ENCODE peak calls at places on chromosome X, in ten cellular contexts. S is NCI-H2081; E is HuH-7.5; A is fibroblast of pulmonary artery; Z is GM23248; F is dorsolateral prefrontal cortex; U is endodermal cell; T is activated naive CD4-positive, alpha-beta T cell treated with anti-CD3 and anti-CD28 coated beads, Interleukin-2, amount 10 ng/mL, durations not matched to agents 7 days and 5 days; H is LoVo; W is midbrain. M is an unnamed sample.
A peak's percentile ranks its signal among the peaks of the same experiment; 100 is the strongest.

GRCh38 chrX:118631586-118631985 is 95.8 kb upstream of the IL13RA1 start:
- DNase-seq in A (no peak), E (no peak), F (no peak), W (no peak), U (no peak), T (no peak), S (no peak), H (no peak), Z (no peak), M (no peak)

GRCh38 chrX:14032383-14032782 is 2.7 kb upstream of the GEMIN8 start:
- DNase-seq in F (no peak), A (peak; percentile 69), U (peak; percentile 73), T (peak; percentile 62), S (peak; percentile 56), H (peak; percentile 37), E (no peak), W (peak; percentile 77), Z (peak; percentile 55), M (no peak)

GRCh38 chrX:119455264-119455663 is 13.0 kb upstream of the SLC25A5 start:
- DNase-seq in A (peak; percentile 16), U (no peak), H (peak; percentile 34), E (no peak), W (no peak), T (no peak), F (no peak), Z (peak; percentile 55), S (no peak), M (no peak)

GRCh38 chrX:31213941-31214340 is 142.1 kb upstream of the FTHL17 start:
- DNase-seq in Z (peak; percentile 40), E (no peak), U (peak; percentile 57), F (no peak), S (peak; percentile 67), H (no peak), W (peak; percentile 23), T (no peak), A (peak; percentile 34), M (no peak)

GRCh38 chrX:69618803-69619202 is 2.9 kb downstream of the EDA start:
- DNase-seq in E (no peak), W (peak; percentile 11), T (peak; percentile 39), H (peak; percentile 7), A (peak; percentile 55), S (no peak), U (no peak), F (no peak), Z (peak; percentile 27), M (no peak)

GRCh38 chrX:77899081-77899828 is at the start of gene COX7B:
- DNase-seq in T (peak; percentile 73), W (peak; percentile 94), H (peak; percentile 88), A (peak; percentile 98), S (peak; percentile 97), Z (peak; percentile 94), U (peak; percentile 81), E (peak; percentile 52), F (peak; percentile 26), M (peak; percentile 7)

GRCh38 chrX:22399793-22400192 is 127.1 kb downstream of the CBLL2 start:
- DNase-seq in Z (peak; percentile 32), F (no peak), E (no peak), A (peak; percentile 10), W (no peak), H (no peak), T (no peak), U (no peak), S (no peak), M (no peak)

GRCh38 chrX:23202316-23202715 is 132.3 kb upstream of the PTCHD1 start:
- DNase-seq in Z (no peak), F (no peak), S (no peak), T (no peak), H (no peak), E (no peak), W (no peak), U (no peak), A (no peak), M (no peak)

GRCh38 chrX:1542994-1543725 is 6.2 kb upstream of the P2RY8 start:
- DNase-seq in U (no peak), S (no peak), F (no peak), T (no peak), A (no peak), W (no peak), Z (no peak), H (no peak), E (no peak), M (no peak)

GRCh38 chrX:153928846-153929245 is 2.8 kb upstream of the ARHGAP4 start:
- DNase-seq in T (no peak), W (no peak), A (no peak), E (no peak), H (no peak), Z (no peak), S (no peak), F (no peak), U (no peak), M (no peak)

GRCh38 chrX:86348669-86349068 is 200.4 kb downstream of the DACH2 start:
- DNase-seq in A (no peak), S (no peak), E (no peak), F (no peak), H (no peak), U (peak; percentile 53), Z (no peak), W (no peak), T (no peak), M (no peak)

GRCh38 chrX:122770581-122770980 is 413.5 kb upstream of the GRIA3 start:
- DNase-seq in F (no peak), H (no peak), Z (no peak), S (peak; percentile 44), W (no peak), T (no peak), E (no peak), U (no peak), A (no peak), M (no peak)

GRCh38 chrX:150035531-150035930 is 97.2 kb upstream of the EOLA2 start:
- DNase-seq in A (no peak), Z (peak; percentile 64), T (no peak), F (no peak), S (no peak), E (no peak), W (no peak), U (no peak), H (no peak), M (no peak)

GRCh38 chrX:119201570-119201969 is 34.5 kb upstream of the PGRMC1 start:
- DNase-seq in Z (peak; percentile 62), W (no peak), T (no peak), F (no peak), S (no peak), H (no peak), A (no peak), U (no peak), E (no peak), M (no peak)

GRCh38 chrX:48938721-48939416 is 18.5 kb downstream of the OTUD5 start:
- DNase-seq in W (no peak), E (no peak), F (no peak), T (peak; percentile 88), S (no peak), A (no peak), Z (no peak), H (no peak), U (no peak), M (no peak)

GRCh38 chrX:75596178-75596577 is 73.3 kb upstream of the ZDHHC15 start:
- DNase-seq in E (no peak), T (no peak), F (no peak), H (no peak), U (no peak), W (peak; percentile 4), S (no peak), Z (peak; percentile 21), A (peak; percentile 1), M (no peak)

GRCh38 chrX:135432881-135433521 is 11.3 kb downstream of the SMIM10L2A start:
- DNase-seq in H (no peak), S (no peak), F (no peak), Z (no peak), T (no peak), A (peak; percentile 1), W (no peak), U (no peak), E (no peak), M (no peak)

GRCh38 chrX:31036895-31037294 is 34.9 kb downstream of the FTHL17 start:
- DNase-seq in Z (peak; percentile 65), F (peak; percentile 8), T (no peak), U (peak; percentile 77), H (peak; percentile 12), W (peak; percentile 33), E (no peak), S (peak; percentile 60), A (peak; percentile 56), M (peak; percentile 9)

GRCh38 chrX:100829730-100830129 is 9.5 kb downstream of the CSTF2 start:
- DNase-seq in H (no peak), W (no peak), U (no peak), A (peak; percentile 73), Z (peak; percentile 27), S (no peak), F (no peak), E (no peak), T (no peak), M (no peak)

M was measured in GM19239.